ENCODE peak calls at places on chromosome 1, in eight cellular contexts. V is HL-60, L is brain microvascular endothelial cell, D is cardiac muscle cell, H is sigmoid colon, S is Peyer's patch, O is transverse colon, C is astrocyte of the cerebellum. E is an unnamed sample.

GRCh38 chr1:53605181-53605580 is 133.8 kb downstream of the GLIS1 start:
- DNase-seq in C (no peak), V (no peak), D (no peak), O (no peak), H (peak), L (no peak), S (no peak), E (no peak)

GRCh38 chr1:223846668-223847007 is 891 bp upstream of the TP53BP2 start:
- DNase-seq in C (no peak), S (no peak), H (no peak), V (no peak), O (peak), L (no peak), D (no peak), E (no peak)

GRCh38 chr1:66288048-66288447 is 245.9 kb upstream of the SGIP1 start:
- DNase-seq in O (no peak), C (no peak), H (no peak), L (no peak), D (no peak), S (no peak), V (no peak), E (no peak)

GRCh38 chr1:33971018-33971710 is 107.3 kb downstream of the HMGB4 start:
- DNase-seq in L (no peak), C (no peak), S (no peak), V (no peak), H (no peak), D (no peak), O (no peak), E (no peak)

GRCh38 chr1:183460596-183460995 is 11.7 kb upstream of the SMG7 start:
- DNase-seq in H (no peak), D (no peak), V (no peak), C (no peak), S (no peak), O (no peak), L (no peak), E (no peak)

GRCh38 chr1:1406101-1406820 is 832 bp downstream of the MRPL20 start:
- DNase-seq in S (no peak), C (no peak), O (no peak), D (no peak), L (no peak), V (no peak), H (no peak), E (no peak)

GRCh38 chr1:151547119-151547899 is 7.2 kb downstream of the TUFT1 start:
- DNase-seq in S (peak), D (peak), V (no peak), L (peak), O (peak), C (peak), H (peak), E (no peak)

GRCh38 chr1:157993179-157994080 is at the start of gene KIRREL1:
- DNase-seq in D (peak), C (no peak), O (peak), V (no peak), S (peak), H (peak), L (peak), E (peak)

GRCh38 chr1:7984826-7985225 is 23.3 kb downstream of the PARK7 start:
- DNase-seq in O (no peak), D (no peak), C (no peak), S (no peak), L (no peak), V (no peak), H (no peak), E (no peak)

GRCh38 chr1:197770243-197770642 is 5.0 kb downstream of the DENND1B start:
- DNase-seq in L (no peak), V (no peak), D (no peak), S (no peak), H (no peak), C (no peak), O (no peak), E (no peak)

GRCh38 chr1:197917813-197918646 is 858 bp downstream of the LHX9 start:
- DNase-seq in O (no peak), C (no peak), V (no peak), L (no peak), H (no peak), D (no peak), S (no peak), E (no peak)

GRCh38 chr1:97826820-97827219 is 94.0 kb downstream of the DPYD start:
- DNase-seq in S (no peak), D (no peak), C (no peak), V (no peak), L (no peak), H (no peak), O (no peak), E (no peak)

GRCh38 chr1:13228343-13228781 is 2.4 kb upstream of the PRAMEF18 start:
- DNase-seq in V (no peak), S (peak), D (no peak), H (no peak), O (peak), C (no peak), L (no peak), E (peak)

GRCh38 chr1:197614916-197615692 is 160.2 kb downstream of the DENND1B start:
- DNase-seq in O (peak), H (no peak), S (peak), L (peak), D (peak), V (peak), C (peak), E (no peak)

DNA sequence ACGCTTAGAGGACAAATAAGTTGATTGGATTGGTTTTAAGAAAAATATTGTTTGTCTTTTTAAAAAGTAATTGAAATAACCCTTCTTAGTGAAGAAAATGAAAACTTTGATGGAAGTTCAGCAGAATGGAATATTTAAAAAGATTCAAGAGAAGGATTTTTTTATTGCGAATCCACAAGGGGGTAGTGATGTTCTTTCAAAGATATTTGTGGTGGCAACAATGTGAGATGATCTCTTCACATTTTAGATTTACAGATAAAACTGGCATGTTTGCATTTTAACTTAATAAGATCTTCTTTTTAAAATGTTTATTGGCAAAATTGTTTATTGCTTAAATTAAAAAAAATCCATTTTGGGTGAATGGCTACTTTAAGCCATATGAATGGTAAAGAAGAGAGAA is 8.9 kb downstream of the CAMTA1 start:
- DNase-seq in S (no peak), C (peak), H (no peak), V (no peak), L (no peak), O (no peak), D (no peak), E (no peak)
- TF ChIP-seq CTCF in S (peak), C (no peak), H (peak), V (no peak), L (peak), O (peak), D (peak), E (peak)

GRCh38 chr1:116763787-116764465 is 9.7 kb downstream of the CD2 start:
- DNase-seq in S (peak), O (peak), D (peak), C (no peak), H (no peak), L (no peak), V (no peak), E (no peak)
- TF ChIP-seq CTCF in S (peak), O (peak), D (peak), C (peak), H (no peak), L (peak), V (peak), E (peak)

GRCh38 chr1:19639999-19640362 is 4.1 kb upstream of the NBL1 start:
- DNase-seq in V (no peak), C (no peak), H (peak), D (no peak), L (no peak), S (peak), O (peak), E (no peak)

GRCh38 chr1:19637606-19638005 is 6.5 kb upstream of the NBL1 start:
- DNase-seq in D (no peak), L (no peak), S (no peak), C (no peak), O (no peak), V (no peak), H (no peak), E (no peak)

GRCh38 chr1:19633106-19633505 is 11.0 kb upstream of the NBL1 start:
- DNase-seq in D (no peak), S (no peak), L (no peak), V (no peak), C (no peak), H (no peak), O (no peak), E (no peak)

GRCh38 chr1:19635646-19636045 is 8.5 kb upstream of the NBL1 start:
- DNase-seq in O (no peak), H (peak), S (no peak), L (no peak), D (no peak), C (no peak), V (no peak), E (no peak)

DNA sequence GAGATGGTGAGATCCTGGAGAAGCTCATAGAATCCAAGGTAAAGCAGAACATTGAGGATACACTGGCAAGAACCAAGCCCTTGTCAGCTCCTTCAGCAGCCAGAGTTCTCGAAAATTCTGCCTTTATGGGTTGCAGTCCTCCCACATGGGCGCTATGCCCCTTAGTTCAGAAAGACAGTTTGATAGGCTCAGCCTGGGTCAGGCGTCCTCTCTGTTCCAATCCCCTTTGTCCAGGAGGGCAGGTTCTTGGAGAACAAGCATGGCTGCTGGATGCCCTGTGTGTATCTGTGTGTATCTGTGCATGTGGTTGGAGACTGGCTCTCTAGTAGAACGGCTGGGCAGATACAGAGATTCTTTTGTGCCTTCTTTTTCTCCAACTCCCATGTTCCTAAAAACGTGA is 8.0 kb upstream of the NBL1 start:
- DNase-seq in H (no peak), V (no peak), C (no peak), S (no peak), D (no peak), L (no peak), O (no peak), E (no peak)
- TF ChIP-seq CTCF in H (no peak), V (no peak), C (no peak), S (no peak), D (no peak), L (no peak), O (no peak), E (no peak)

GRCh38 chr1:234069760-234070159 is 165.3 kb downstream of the SLC35F3 start:
- DNase-seq in V (no peak), O (no peak), L (no peak), C (no peak), S (no peak), H (no peak), D (no peak), E (no peak)
- TF ChIP-seq CTCF in V (no peak), O (no peak), L (peak), C (peak), S (no peak), H (no peak), D (no peak), E (peak)

E was measured in type B pancreatic cell.